ENCODE peak calls at places on chromosomes 7 and 10, in five cellular contexts. C is activated CD4-positive, CD25-positive, alpha-beta regulatory T cell treated with anti-CD3 and anti-CD28 coated beads, Interleukin-2, amount 50 U/mL, for 72 hours; Z is EH; T is neural progenitor cell; V is GM10248. U is an unnamed sample.
A peak's percentile ranks its signal among the peaks of the same experiment; 100 is the strongest.

GRCh38 chr10:2011106-2011716 is 273.9 kb upstream of the ADARB2 start:
- DNase-seq in C (no peak), Z (no peak), T (peak; percentile 61), V (no peak), U (no peak)

GRCh38 chr7:75649462-75649861 is 89.3 kb downstream of the HIP1 start:
- DNase-seq in C (no peak), Z (no peak), T (no peak), V (no peak), U (no peak)

GRCh38 chr7:140348161-140348849 is 50.0 kb downstream of the SLC37A3 start:
- DNase-seq in C (no peak), Z (peak; percentile 78), T (no peak), V (no peak), U (no peak)

GRCh38 chr10:18205098-18205834 is 65.0 kb downstream of the CACNB2 start:
- DNase-seq in C (no peak), Z (no peak), T (no peak), V (no peak), U (no peak)

GRCh38 chr10:119817991-119818888 is 54.4 kb downstream of the MCMBP start:
- DNase-seq in C (peak; percentile 36), Z (peak; percentile 37), T (peak; percentile 96), V (peak; percentile 34), U (peak; percentile 84)

GRCh38 chr7:8436965-8437364 is 3.6 kb downstream of the NXPH1 start:
- DNase-seq in C (peak; percentile 46), Z (no peak), T (peak; percentile 82), V (peak; percentile 69), U (no peak)

GRCh38 chr10:47340613-47341170 is 7.5 kb upstream of the RBP3 start:
- DNase-seq in C (peak; percentile 78), Z (peak; percentile 60), T (peak; percentile 49), V (peak; percentile 77), U (peak; percentile 61)

GRCh38 chr10:27679996-27680395 is 65.6 kb downstream of the MKX start:
- DNase-seq in C (no peak), Z (peak; percentile 50), T (no peak), V (no peak), U (no peak)

GRCh38 chr7:157875230-157876179 is 538.7 kb downstream of the DNAJB6 start:
- DNase-seq in C (peak; percentile 57), Z (no peak), T (peak; percentile 78), V (no peak), U (no peak)

GRCh38 chr10:96345250-96345649 is 13.6 kb downstream of the OPALIN start:
- DNase-seq in C (no peak), Z (no peak), T (no peak), V (no peak), U (no peak)

GRCh38 chr7:69732203-69732602 is 133.9 kb downstream of the AUTS2 start:
- DNase-seq in C (no peak), Z (no peak), T (no peak), V (no peak), U (no peak)

GRCh38 chr10:46540412-46541016 is 15.9 kb downstream of the GPRIN2 start:
- DNase-seq in C (peak; percentile 16), Z (no peak), T (no peak), V (no peak), U (no peak)

GRCh38 chr7:2873146-2873545 is 29.0 kb upstream of the GNA12 start:
- DNase-seq in C (no peak), Z (no peak), T (no peak), V (no peak), U (no peak)

GRCh38 chr7:18821554-18821953 is 295.9 kb downstream of the TWIST1 start:
- DNase-seq in C (no peak), Z (no peak), T (no peak), V (no peak), U (no peak)